ENCODE peak calls at places on chromosomes 5 and 9, in five cellular contexts. One of them, this sample, is unnamed.

GRCh38 chr9:134167530-134167931 is 3.2 kb upstream of the RNU6ATAC start:
- DNase-seq in NCI-H1105 treated with DMSO at 0.1 percent for 48 hours: no peak
- DNase-seq in AG09319: no peak
- DNase-seq in dermis microvascular lymphatic vessel endothelial cell: no peak
- DNase-seq in cardiac septum: no peak
- DNase-seq in this sample: no peak

GRCh38 chr9:114386886-114387677 is 700 bp downstream of the AKNA start:
- DNase-seq in NCI-H1105 treated with DMSO at 0.1 percent for 48 hours: no peak
- DNase-seq in cardiac septum: no peak
- DNase-seq in AG09319: no peak
- DNase-seq in dermis microvascular lymphatic vessel endothelial cell: no peak
- DNase-seq in this sample: peak

GRCh38 chr5:42396111-42396510 is 27.1 kb upstream of the GHR start:
- DNase-seq in AG09319: no peak
- DNase-seq in cardiac septum: no peak
- DNase-seq in dermis microvascular lymphatic vessel endothelial cell: no peak
- DNase-seq in NCI-H1105 treated with DMSO at 0.1 percent for 48 hours: no peak
- DNase-seq in this sample: no peak

GRCh38 chr9:21811914-21812313 is 9.5 kb downstream of the MTAP start:
- DNase-seq in NCI-H1105 treated with DMSO at 0.1 percent for 48 hours: no peak
- DNase-seq in dermis microvascular lymphatic vessel endothelial cell: no peak
- DNase-seq in AG09319: no peak
- DNase-seq in cardiac septum: no peak
- DNase-seq in this sample: no peak

GRCh38 chr5:133763744-133764143 is 151.4 kb upstream of the FSTL4 start:
- DNase-seq in NCI-H1105 treated with DMSO at 0.1 percent for 48 hours: no peak
- DNase-seq in AG09319: no peak
- DNase-seq in dermis microvascular lymphatic vessel endothelial cell: no peak
- DNase-seq in cardiac septum: no peak
- DNase-seq in this sample: no peak

GRCh38 chr5:174825587-174825986 is 101.2 kb downstream of the MSX2 start:
- DNase-seq in dermis microvascular lymphatic vessel endothelial cell: no peak
- DNase-seq in AG09319: peak
- DNase-seq in NCI-H1105 treated with DMSO at 0.1 percent for 48 hours: no peak
- DNase-seq in cardiac septum: no peak
- DNase-seq in this sample: no peak

GRCh38 chr5:156103116-156103860 is 223.7 kb upstream of the SGCD start:
- DNase-seq in cardiac septum: no peak
- DNase-seq in AG09319: no peak
- DNase-seq in dermis microvascular lymphatic vessel endothelial cell: no peak
- DNase-seq in NCI-H1105 treated with DMSO at 0.1 percent for 48 hours: no peak
- DNase-seq in this sample: no peak

GRCh38 chr5:54702470-54702869 is 184.9 kb downstream of the SNX18 start:
- DNase-seq in cardiac septum: no peak
- DNase-seq in dermis microvascular lymphatic vessel endothelial cell: peak
- DNase-seq in NCI-H1105 treated with DMSO at 0.1 percent for 48 hours: no peak
- DNase-seq in AG09319: no peak
- DNase-seq in this sample: no peak

GRCh38 chr5:117888688-117889087 is 1099.7 kb downstream of the DTWD2 start:
- DNase-seq in NCI-H1105 treated with DMSO at 0.1 percent for 48 hours: no peak
- DNase-seq in AG09319: no peak
- DNase-seq in dermis microvascular lymphatic vessel endothelial cell: no peak
- DNase-seq in cardiac septum: no peak
- DNase-seq in this sample: no peak

GRCh38 chr5:19616821-19617220 is 371.2 kb downstream of the CDH18 start:
- DNase-seq in AG09319: no peak
- DNase-seq in cardiac septum: no peak
- DNase-seq in dermis microvascular lymphatic vessel endothelial cell: no peak
- DNase-seq in NCI-H1105 treated with DMSO at 0.1 percent for 48 hours: no peak
- DNase-seq in this sample: no peak